ENCODE peak calls at places on chromosomes 12 and 14, in nine cellular contexts. E is esophagus muscularis mucosa; R is hepatocyte; Q is lung; C is fibroblast of lung; N is CD8-positive, alpha-beta T cell; W is astrocyte; Z is keratinocyte; P is lower lobe of right lung. L is an unnamed sample. For H3K4me1, the result is how much of the 10 kb centered on the place peaks cover.

GRCh38 chr14:102323102-102323501 is 3.6 kb downstream of the ZNF839 start:
- DNase-seq in N (no peak), Q (peak), Z (no peak), C (peak), R (peak), W (peak), P (peak), E (peak), L (peak)

GRCh38 chr14:58098507-58098906 is 53.5 kb downstream of the ARMH4 start:
- DNase-seq in P (no peak), N (no peak), W (no peak), C (no peak), Z (no peak), R (no peak), E (no peak), Q (no peak), L (no peak)

GRCh38 chr14:103391048-103391447 is 5.8 kb downstream of the MARK3 start:
- DNase-seq in E (no peak), W (peak), P (no peak), Z (no peak), Q (no peak), C (peak), R (peak), N (peak), L (peak)

GRCh38 chr12:101372431-101372830 is 35.1 kb downstream of the ARL1 start:
- DNase-seq in C (no peak), P (no peak), R (no peak), W (no peak), Z (no peak), E (no peak), N (no peak), Q (no peak), L (no peak)

GRCh38 chr12:55073043-55074022 is 52.9 kb upstream of the OR9K2 start:
- DNase-seq in N (peak), Q (peak), Z (peak), R (peak), C (peak), E (no peak), P (peak), W (peak), L (peak)

GRCh38 chr12:63151898-63152700 is 1.1 kb upstream of the AVPR1A start:
- DNase-seq in E (no peak), Z (no peak), C (peak), W (peak), Q (no peak), P (no peak), R (peak), N (no peak), L (peak)

GRCh38 chr12:62737615-62738014 is 197.3 kb downstream of the PPM1H start:
- DNase-seq in E (no peak), Q (no peak), W (no peak), Z (no peak), R (no peak), C (peak), P (no peak), N (no peak), L (no peak)

GRCh38 chr12:50751921-50752721 is 11.8 kb upstream of the ATF1 start:
- DNase-seq in W (peak), E (no peak), P (no peak), Z (no peak), R (no peak), N (no peak), Q (no peak), C (no peak), L (no peak)

GRCh38 chr12:57123813-57124212 is 4.5 kb upstream of the LRP1 start:
- DNase-seq in N (no peak), E (no peak), W (no peak), P (no peak), Z (no peak), Q (no peak), C (no peak), R (no peak), L (no peak)

GRCh38 chr12:128729628-128730121 is 94.1 kb downstream of the SLC15A4 start:
- DNase-seq in W (no peak), E (no peak), Z (no peak), N (no peak), Q (no peak), P (no peak), C (no peak), R (peak), L (no peak)

GRCh38 chr14:71856199-71856919 is 75.9 kb upstream of the RGS6 start:
- DNase-seq in Q (no peak), C (no peak), Z (no peak), E (no peak), R (no peak), W (no peak), P (no peak), N (no peak), L (no peak)

GRCh38 chr12:12983420-12984035 is 16.5 kb downstream of the HEBP1 start:
- DNase-seq in R (peak), C (peak), E (no peak), W (peak), N (no peak), Q (no peak), P (no peak), Z (no peak), L (no peak)

GRCh38 chr14:34403646-34404045 is 58.4 kb downstream of the SPTSSA start:
- DNase-seq in Z (no peak), R (no peak), W (no peak), P (no peak), N (no peak), E (no peak), C (peak), Q (no peak), L (no peak)

GRCh38 chr12:108612788-108613282 is 15.0 kb upstream of the TMEM119 start:
- DNase-seq in P (no peak), Q (no peak), E (no peak), N (no peak), Z (no peak), C (no peak), R (no peak), W (peak), L (no peak)

GRCh38 chr14:52355016-52355430 is 40.9 kb downstream of the PTGER2 start:
- DNase-seq in R (peak), P (no peak), C (peak), Z (peak), Q (no peak), N (no peak), W (peak), E (no peak), L (no peak)

GRCh38 chr14:23078692-23079116 is 16.2 kb downstream of the ACIN1 start:
- DNase-seq in Q (peak), N (no peak), E (no peak), W (peak), P (peak), C (peak), Z (no peak), R (peak), L (peak)

GRCh38 chr12:66405395-66405794 is 103.1 kb downstream of the HELB start:
- DNase-seq in E (no peak), Z (no peak), C (peak), R (no peak), W (peak), Q (no peak), N (no peak), P (no peak), L (no peak)

GRCh38 chr12:107304588-107305532 is 211.5 kb upstream of the CRY1 start:
- DNase-seq in C (no peak), W (peak), Q (no peak), E (no peak), Z (no peak), N (no peak), R (no peak), P (no peak), L (no peak)

GRCh38 chr12:2974560-2974971 is 15.4 kb downstream of the TEAD4 start:
- DNase-seq in R (no peak), N (no peak), P (no peak), Z (no peak), E (no peak), W (peak), Q (no peak), C (peak), L (no peak)

GRCh38 chr12:127148318-127148717 is 1118.7 kb upstream of the TMEM132C start:
- DNase-seq in N (no peak), Q (no peak), Z (no peak), E (no peak), C (no peak), P (no peak), R (no peak), W (no peak), L (no peak)

GRCh38 chr12:19038210-19038609 is 91.3 kb upstream of the PLEKHA5 start:
- DNase-seq in C (no peak), N (no peak), P (no peak), Q (no peak), W (no peak), Z (no peak), E (peak), R (no peak), L (no peak)

GRCh38 chr12:98002887-98003493 is 512.4 kb upstream of the TMPO start:
- DNase-seq in Q (peak), W (peak), E (no peak), N (no peak), P (no peak), C (peak), R (peak), Z (no peak), L (peak)

GRCh38 chr12:106134294-106134949 is 4.3 kb downstream of the NUAK1 start:
- DNase-seq in W (no peak), P (no peak), N (no peak), C (no peak), Z (no peak), R (no peak), E (no peak), Q (no peak), L (no peak)

GRCh38 chr12:106135075-106135474 is 3.7 kb downstream of the NUAK1 start:
- DNase-seq in C (peak), W (peak), Z (no peak), P (no peak), R (no peak), E (no peak), N (no peak), Q (no peak), L (no peak)

GRCh38 chr12:106136263-106136662 is 2.5 kb downstream of the NUAK1 start:
- DNase-seq in R (peak), Z (no peak), E (peak), N (peak), C (peak), P (peak), W (peak), Q (peak), L (peak)

GRCh38 chr12:106137456-106138278 is 1.1 kb downstream of the NUAK1 start:
- DNase-seq in C (no peak), W (no peak), E (no peak), Q (no peak), N (no peak), Z (no peak), R (no peak), P (no peak), L (no peak)

DNA sequence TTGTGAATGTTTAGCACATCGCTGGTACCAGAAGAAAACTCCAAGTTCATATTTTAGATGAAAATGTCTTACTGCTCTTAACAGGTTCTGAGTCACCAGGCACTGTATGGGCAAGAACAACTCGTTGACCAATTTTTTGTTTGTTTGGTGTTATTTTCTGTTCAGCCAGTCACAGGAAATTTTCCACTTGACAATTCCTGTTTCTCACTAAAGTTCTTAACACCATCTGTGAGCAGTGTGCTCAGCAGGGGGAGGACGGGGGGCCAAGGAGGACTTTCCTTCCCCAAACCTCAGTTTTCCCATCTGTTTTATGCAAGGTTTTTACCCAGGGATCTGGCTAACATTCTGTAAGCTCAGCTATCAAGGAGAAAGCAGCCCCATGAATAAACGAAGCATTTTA is 3.0 kb downstream of the NUAK1 start:
- DNase-seq in W (no peak), Q (no peak), Z (no peak), C (peak), P (no peak), N (no peak), R (no peak), E (no peak), L (no peak)
- H3K4me1 ChIP-seq in W (half or more), Q (under half), Z (half or more), C (under half), P (under half), N (under half), R (half or more), E (half or more), L (under half)

DNA sequence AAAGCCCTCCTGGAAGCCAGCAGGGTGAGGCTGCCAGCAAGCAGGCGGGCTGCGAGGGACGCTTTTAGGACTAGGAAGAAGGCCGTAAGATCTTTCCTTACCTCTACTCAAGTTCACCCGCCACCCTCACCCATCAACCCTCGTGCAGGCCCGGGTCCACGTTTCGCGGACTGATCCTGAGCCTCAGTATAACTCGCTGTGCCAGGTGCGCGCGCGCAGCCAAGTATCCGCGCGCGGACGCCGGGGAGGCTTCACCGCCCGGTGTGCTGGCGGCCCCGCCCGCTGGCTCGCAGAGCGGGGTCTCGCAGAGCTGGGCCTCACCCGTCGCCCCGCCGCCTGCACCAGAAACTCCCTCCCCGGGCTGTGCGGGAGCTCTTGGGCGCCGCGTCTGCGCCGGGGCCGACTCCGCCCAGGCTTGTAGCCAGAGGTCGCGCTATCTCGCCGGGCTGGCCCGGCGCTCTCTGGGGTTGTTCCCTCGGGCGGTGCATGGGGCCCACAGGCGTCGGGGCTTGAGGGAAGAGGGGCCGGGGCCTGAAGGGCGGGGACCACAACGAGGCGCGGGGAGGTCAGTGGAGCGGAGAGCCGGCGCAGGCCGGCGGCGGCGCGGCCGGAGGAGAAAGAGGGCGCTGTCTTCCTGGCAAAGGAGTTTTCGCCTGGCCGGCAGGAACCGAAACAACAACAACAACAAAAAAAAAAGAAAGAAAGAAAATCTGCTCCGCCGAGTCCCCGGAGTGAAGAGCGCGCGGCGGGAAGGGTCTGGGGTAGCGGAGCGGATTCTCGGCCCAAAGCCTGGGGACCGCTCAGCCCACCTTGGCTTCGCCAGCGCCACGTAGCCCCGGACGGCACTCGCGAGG is 7.7 kb upstream of the SIX1 start:
- DNase-seq in R (peak), Z (no peak), Q (no peak), P (peak), W (peak), N (no peak), C (peak), E (no peak), L (peak)
- TF ChIP-seq CTCF in R (peak), Z (no peak), Q (no peak), P (peak), W (peak), N (no peak), C (peak), E (no peak), L (peak)

DNA sequence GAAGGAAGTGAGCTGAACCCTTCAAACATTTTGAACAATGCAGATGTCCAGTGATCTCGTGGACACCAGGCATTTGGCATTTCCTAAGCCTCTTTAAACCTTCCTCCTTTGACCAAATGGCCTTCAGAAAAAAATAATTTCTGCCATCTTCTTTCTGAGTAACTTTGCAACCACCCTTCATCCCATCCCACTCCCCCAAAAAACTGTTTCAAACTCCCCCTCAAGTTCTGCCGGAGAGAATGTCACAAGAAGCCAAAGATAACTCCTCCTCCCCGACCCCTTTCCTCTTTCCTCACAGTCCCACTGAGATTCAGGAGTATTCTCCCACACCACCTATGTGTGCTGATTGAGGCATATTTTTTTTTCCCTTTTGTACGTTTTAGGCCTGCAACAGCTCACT is 1.7 kb downstream of the KSR2 start:
- DNase-seq in E (no peak), C (no peak), N (no peak), R (no peak), Z (no peak), Q (no peak), P (no peak), W (no peak), L (no peak)
- H3K4me1 ChIP-seq in E (under half), C (under half), N (under half), R (under half), Z (under half), Q (under half), P (under half), W (under half), L (under half)

GRCh38 chr14:95609398-95609990 is 74.6 kb downstream of the GLRX5 start:
- DNase-seq in Z (no peak), R (peak), E (no peak), N (no peak), W (no peak), C (peak), P (no peak), Q (no peak), L (peak)
- TF ChIP-seq CTCF in Z (peak), R (peak), E (no peak), N (no peak), W (peak), C (peak), P (peak), Q (no peak), L (peak)

DNA sequence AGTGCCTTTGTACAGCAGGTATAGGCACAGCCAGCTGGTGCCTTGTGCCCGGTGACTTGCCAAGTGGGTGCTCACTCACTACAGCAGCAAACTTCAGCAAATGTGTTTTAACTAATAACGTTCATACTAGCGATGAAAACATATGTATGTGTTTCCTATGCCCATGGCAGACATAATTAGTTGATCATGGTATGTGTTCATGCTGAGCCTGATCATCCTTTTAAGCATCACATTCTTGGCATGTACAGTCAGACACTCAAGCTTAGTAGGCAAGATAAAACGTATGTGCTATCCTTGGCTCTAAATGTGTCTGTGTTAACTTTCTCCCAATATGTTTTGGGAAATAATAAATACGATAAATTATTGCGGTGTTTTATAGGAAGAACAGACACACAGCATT is 55.6 kb downstream of the RASSF8 start:
- DNase-seq in C (no peak), N (no peak), R (no peak), Z (no peak), P (no peak), W (no peak), Q (no peak), E (no peak), L (no peak)
- H3K4me1 ChIP-seq in C (under half), N (under half), R (under half), Z (under half), P (under half), W (under half), Q (under half), E (half or more), L (under half)